ENCODE peak calls at places on chromosomes 4 and X, in five cellular contexts. One of them, this sample, is unnamed.

GRCh38 chr4:138312536-138312911 is 70.4 kb upstream of the SLC7A11 start:
- DNase-seq in activated T-helper 1 cell treated with anti-CD3 and anti-CD28 coated beads, Interleukin-2, amount 50 U/mL, for 16 hours: no peak
- DNase-seq in stimulated activated CD8-positive, alpha-beta memory T cell treated with anti-CD3 and anti-CD28 coated beads, Interleukin-15, amount 100 ng/mL, for 1 hour: no peak
- DNase-seq in MV-4-11: no peak
- DNase-seq in RPMI7951: no peak
- DNase-seq in this sample: no peak

GRCh38 chrX:111114806-111115205 is 18.8 kb downstream of the PAK3 start:
- DNase-seq in activated T-helper 1 cell treated with anti-CD3 and anti-CD28 coated beads, Interleukin-2, amount 50 U/mL, for 16 hours: no peak
- DNase-seq in stimulated activated CD8-positive, alpha-beta memory T cell treated with anti-CD3 and anti-CD28 coated beads, Interleukin-15, amount 100 ng/mL, for 1 hour: no peak
- DNase-seq in MV-4-11: no peak
- DNase-seq in RPMI7951: peak; percentile 42
- DNase-seq in this sample: no peak

GRCh38 chr4:173529505-173530325 is at the start of gene HAND2:
- DNase-seq in activated T-helper 1 cell treated with anti-CD3 and anti-CD28 coated beads, Interleukin-2, amount 50 U/mL, for 16 hours: no peak
- DNase-seq in stimulated activated CD8-positive, alpha-beta memory T cell treated with anti-CD3 and anti-CD28 coated beads, Interleukin-15, amount 100 ng/mL, for 1 hour: no peak
- DNase-seq in MV-4-11: no peak
- DNase-seq in RPMI7951: peak; percentile 67
- DNase-seq in this sample: no peak

GRCh38 chrX:1465261-1466231 is 12.8 kb upstream of the ASMTL start:
- DNase-seq in activated T-helper 1 cell treated with anti-CD3 and anti-CD28 coated beads, Interleukin-2, amount 50 U/mL, for 16 hours: no peak
- DNase-seq in stimulated activated CD8-positive, alpha-beta memory T cell treated with anti-CD3 and anti-CD28 coated beads, Interleukin-15, amount 100 ng/mL, for 1 hour: no peak
- DNase-seq in MV-4-11: no peak
- DNase-seq in RPMI7951: no peak
- DNase-seq in this sample: no peak

GRCh38 chrX:119468186-119468929 is at the start of gene SLC25A5:
- DNase-seq in activated T-helper 1 cell treated with anti-CD3 and anti-CD28 coated beads, Interleukin-2, amount 50 U/mL, for 16 hours: peak; percentile 71
- DNase-seq in stimulated activated CD8-positive, alpha-beta memory T cell treated with anti-CD3 and anti-CD28 coated beads, Interleukin-15, amount 100 ng/mL, for 1 hour: peak; percentile 53
- DNase-seq in MV-4-11: peak; percentile 76
- DNase-seq in RPMI7951: peak; percentile 77
- DNase-seq in this sample: no peak

GRCh38 chr4:184889683-184890082 is 63.9 kb upstream of the ACSL1 start:
- DNase-seq in activated T-helper 1 cell treated with anti-CD3 and anti-CD28 coated beads, Interleukin-2, amount 50 U/mL, for 16 hours: no peak
- DNase-seq in stimulated activated CD8-positive, alpha-beta memory T cell treated with anti-CD3 and anti-CD28 coated beads, Interleukin-15, amount 100 ng/mL, for 1 hour: no peak
- DNase-seq in MV-4-11: peak; percentile 75
- DNase-seq in RPMI7951: no peak
- DNase-seq in this sample: no peak

GRCh38 chrX:71095033-71095432 is 618 bp upstream of the FOXO4 start:
- DNase-seq in activated T-helper 1 cell treated with anti-CD3 and anti-CD28 coated beads, Interleukin-2, amount 50 U/mL, for 16 hours: no peak
- DNase-seq in stimulated activated CD8-positive, alpha-beta memory T cell treated with anti-CD3 and anti-CD28 coated beads, Interleukin-15, amount 100 ng/mL, for 1 hour: no peak
- DNase-seq in MV-4-11: no peak
- DNase-seq in RPMI7951: no peak
- DNase-seq in this sample: no peak

GRCh38 chr4:140004580-140005314 is 149.2 kb downstream of the MAML3 start:
- DNase-seq in activated T-helper 1 cell treated with anti-CD3 and anti-CD28 coated beads, Interleukin-2, amount 50 U/mL, for 16 hours: no peak
- DNase-seq in stimulated activated CD8-positive, alpha-beta memory T cell treated with anti-CD3 and anti-CD28 coated beads, Interleukin-15, amount 100 ng/mL, for 1 hour: no peak
- DNase-seq in MV-4-11: no peak
- DNase-seq in RPMI7951: no peak
- DNase-seq in this sample: no peak

GRCh38 chrX:103688949-103689348 is 2.5 kb upstream of the MORF4L2 start:
- DNase-seq in activated T-helper 1 cell treated with anti-CD3 and anti-CD28 coated beads, Interleukin-2, amount 50 U/mL, for 16 hours: no peak
- DNase-seq in stimulated activated CD8-positive, alpha-beta memory T cell treated with anti-CD3 and anti-CD28 coated beads, Interleukin-15, amount 100 ng/mL, for 1 hour: no peak
- DNase-seq in MV-4-11: peak; percentile 8
- DNase-seq in RPMI7951: peak; percentile 24
- DNase-seq in this sample: no peak

GRCh38 chr4:152719856-152720556 is 40.2 kb upstream of the TMEM154 start:
- DNase-seq in activated T-helper 1 cell treated with anti-CD3 and anti-CD28 coated beads, Interleukin-2, amount 50 U/mL, for 16 hours: no peak
- DNase-seq in stimulated activated CD8-positive, alpha-beta memory T cell treated with anti-CD3 and anti-CD28 coated beads, Interleukin-15, amount 100 ng/mL, for 1 hour: no peak
- DNase-seq in MV-4-11: no peak
- DNase-seq in RPMI7951: no peak
- DNase-seq in this sample: no peak

GRCh38 chrX:22063284-22063683 is 31.2 kb downstream of the PHEX start:
- DNase-seq in activated T-helper 1 cell treated with anti-CD3 and anti-CD28 coated beads, Interleukin-2, amount 50 U/mL, for 16 hours: no peak
- DNase-seq in stimulated activated CD8-positive, alpha-beta memory T cell treated with anti-CD3 and anti-CD28 coated beads, Interleukin-15, amount 100 ng/mL, for 1 hour: no peak
- DNase-seq in MV-4-11: peak; percentile 51
- DNase-seq in RPMI7951: peak; percentile 63
- DNase-seq in this sample: no peak

GRCh38 chr4:8730681-8731080 is 138.1 kb downstream of the CPZ start:
- DNase-seq in activated T-helper 1 cell treated with anti-CD3 and anti-CD28 coated beads, Interleukin-2, amount 50 U/mL, for 16 hours: no peak
- DNase-seq in stimulated activated CD8-positive, alpha-beta memory T cell treated with anti-CD3 and anti-CD28 coated beads, Interleukin-15, amount 100 ng/mL, for 1 hour: no peak
- DNase-seq in MV-4-11: no peak
- DNase-seq in RPMI7951: no peak
- DNase-seq in this sample: no peak

GRCh38 chr4:166252487-166253402 is 379.7 kb downstream of the TLL1 start:
- DNase-seq in activated T-helper 1 cell treated with anti-CD3 and anti-CD28 coated beads, Interleukin-2, amount 50 U/mL, for 16 hours: no peak
- DNase-seq in stimulated activated CD8-positive, alpha-beta memory T cell treated with anti-CD3 and anti-CD28 coated beads, Interleukin-15, amount 100 ng/mL, for 1 hour: no peak
- DNase-seq in MV-4-11: no peak
- DNase-seq in RPMI7951: peak; percentile 56
- DNase-seq in this sample: peak; percentile 20

GRCh38 chrX:55135171-55135570 is 46.4 kb downstream of the PAGE2 start:
- DNase-seq in activated T-helper 1 cell treated with anti-CD3 and anti-CD28 coated beads, Interleukin-2, amount 50 U/mL, for 16 hours: no peak
- DNase-seq in stimulated activated CD8-positive, alpha-beta memory T cell treated with anti-CD3 and anti-CD28 coated beads, Interleukin-15, amount 100 ng/mL, for 1 hour: peak; percentile 1
- DNase-seq in MV-4-11: no peak
- DNase-seq in RPMI7951: peak; percentile 49
- DNase-seq in this sample: no peak

GRCh38 chr4:8915201-8916200 is 43.9 kb upstream of the HMX1 start:
- DNase-seq in activated T-helper 1 cell treated with anti-CD3 and anti-CD28 coated beads, Interleukin-2, amount 50 U/mL, for 16 hours: no peak
- DNase-seq in stimulated activated CD8-positive, alpha-beta memory T cell treated with anti-CD3 and anti-CD28 coated beads, Interleukin-15, amount 100 ng/mL, for 1 hour: no peak
- DNase-seq in MV-4-11: no peak
- DNase-seq in RPMI7951: no peak
- DNase-seq in this sample: no peak

GRCh38 chr4:38310446-38311043 is 350.3 kb downstream of the PTTG2 start:
- DNase-seq in activated T-helper 1 cell treated with anti-CD3 and anti-CD28 coated beads, Interleukin-2, amount 50 U/mL, for 16 hours: peak; percentile 59
- DNase-seq in stimulated activated CD8-positive, alpha-beta memory T cell treated with anti-CD3 and anti-CD28 coated beads, Interleukin-15, amount 100 ng/mL, for 1 hour: peak; percentile 37
- DNase-seq in MV-4-11: peak; percentile 43
- DNase-seq in RPMI7951: peak; percentile 74
- DNase-seq in this sample: no peak

GRCh38 chr4:17066241-17066640 is 167.8 kb upstream of the LDB2 start:
- DNase-seq in activated T-helper 1 cell treated with anti-CD3 and anti-CD28 coated beads, Interleukin-2, amount 50 U/mL, for 16 hours: no peak
- DNase-seq in stimulated activated CD8-positive, alpha-beta memory T cell treated with anti-CD3 and anti-CD28 coated beads, Interleukin-15, amount 100 ng/mL, for 1 hour: no peak
- DNase-seq in MV-4-11: no peak
- DNase-seq in RPMI7951: peak; percentile 42
- DNase-seq in this sample: no peak

GRCh38 chr4:47198791-47199190 is 167.4 kb downstream of the GABRB1 start:
- DNase-seq in activated T-helper 1 cell treated with anti-CD3 and anti-CD28 coated beads, Interleukin-2, amount 50 U/mL, for 16 hours: no peak
- DNase-seq in stimulated activated CD8-positive, alpha-beta memory T cell treated with anti-CD3 and anti-CD28 coated beads, Interleukin-15, amount 100 ng/mL, for 1 hour: no peak
- DNase-seq in MV-4-11: no peak
- DNase-seq in RPMI7951: no peak
- DNase-seq in this sample: no peak

GRCh38 chr4:138199568-138200235 is 42.4 kb downstream of the SLC7A11 start:
- DNase-seq in activated T-helper 1 cell treated with anti-CD3 and anti-CD28 coated beads, Interleukin-2, amount 50 U/mL, for 16 hours: no peak
- DNase-seq in stimulated activated CD8-positive, alpha-beta memory T cell treated with anti-CD3 and anti-CD28 coated beads, Interleukin-15, amount 100 ng/mL, for 1 hour: no peak
- DNase-seq in MV-4-11: no peak
- DNase-seq in RPMI7951: no peak
- DNase-seq in this sample: no peak

GRCh38 chr4:83110222-83110945 is 4.1 kb downstream of the PLAC8 start:
- DNase-seq in activated T-helper 1 cell treated with anti-CD3 and anti-CD28 coated beads, Interleukin-2, amount 50 U/mL, for 16 hours: peak; percentile 78
- DNase-seq in stimulated activated CD8-positive, alpha-beta memory T cell treated with anti-CD3 and anti-CD28 coated beads, Interleukin-15, amount 100 ng/mL, for 1 hour: peak; percentile 83
- DNase-seq in MV-4-11: peak; percentile 85
- DNase-seq in RPMI7951: peak; percentile 76
- DNase-seq in this sample: peak; percentile 44

GRCh38 chr4:17315459-17315858 is 196.4 kb downstream of the QDPR start:
- DNase-seq in activated T-helper 1 cell treated with anti-CD3 and anti-CD28 coated beads, Interleukin-2, amount 50 U/mL, for 16 hours: no peak
- DNase-seq in stimulated activated CD8-positive, alpha-beta memory T cell treated with anti-CD3 and anti-CD28 coated beads, Interleukin-15, amount 100 ng/mL, for 1 hour: no peak
- DNase-seq in MV-4-11: no peak
- DNase-seq in RPMI7951: no peak
- DNase-seq in this sample: no peak

GRCh38 chr4:98447648-98448047 is 186.5 kb downstream of the RAP1GDS1 start:
- DNase-seq in activated T-helper 1 cell treated with anti-CD3 and anti-CD28 coated beads, Interleukin-2, amount 50 U/mL, for 16 hours: no peak
- DNase-seq in stimulated activated CD8-positive, alpha-beta memory T cell treated with anti-CD3 and anti-CD28 coated beads, Interleukin-15, amount 100 ng/mL, for 1 hour: no peak
- DNase-seq in MV-4-11: no peak
- DNase-seq in RPMI7951: no peak
- DNase-seq in this sample: no peak

GRCh38 chr4:156102411-156102810 is 148.7 kb upstream of the CTSO start:
- DNase-seq in activated T-helper 1 cell treated with anti-CD3 and anti-CD28 coated beads, Interleukin-2, amount 50 U/mL, for 16 hours: no peak
- DNase-seq in stimulated activated CD8-positive, alpha-beta memory T cell treated with anti-CD3 and anti-CD28 coated beads, Interleukin-15, amount 100 ng/mL, for 1 hour: no peak
- DNase-seq in MV-4-11: no peak
- DNase-seq in RPMI7951: no peak
- DNase-seq in this sample: no peak

GRCh38 chrX:72349190-72349589 is 43.5 kb upstream of the CITED1 start:
- DNase-seq in activated T-helper 1 cell treated with anti-CD3 and anti-CD28 coated beads, Interleukin-2, amount 50 U/mL, for 16 hours: no peak
- DNase-seq in stimulated activated CD8-positive, alpha-beta memory T cell treated with anti-CD3 and anti-CD28 coated beads, Interleukin-15, amount 100 ng/mL, for 1 hour: no peak
- DNase-seq in MV-4-11: no peak
- DNase-seq in RPMI7951: peak; percentile 29
- DNase-seq in this sample: no peak

GRCh38 chr4:7426525-7427171 is 8.1 kb downstream of the PSAPL1 start:
- DNase-seq in activated T-helper 1 cell treated with anti-CD3 and anti-CD28 coated beads, Interleukin-2, amount 50 U/mL, for 16 hours: no peak
- DNase-seq in stimulated activated CD8-positive, alpha-beta memory T cell treated with anti-CD3 and anti-CD28 coated beads, Interleukin-15, amount 100 ng/mL, for 1 hour: no peak
- DNase-seq in MV-4-11: no peak
- DNase-seq in RPMI7951: no peak
- DNase-seq in this sample: no peak

GRCh38 chr4:170090667-170091052 is 904 bp upstream of the AADAT start:
- DNase-seq in activated T-helper 1 cell treated with anti-CD3 and anti-CD28 coated beads, Interleukin-2, amount 50 U/mL, for 16 hours: no peak
- DNase-seq in stimulated activated CD8-positive, alpha-beta memory T cell treated with anti-CD3 and anti-CD28 coated beads, Interleukin-15, amount 100 ng/mL, for 1 hour: no peak
- DNase-seq in MV-4-11: no peak
- DNase-seq in RPMI7951: peak; percentile 10
- DNase-seq in this sample: no peak

GRCh38 chr4:176099314-176099713 is 33.7 kb downstream of the WDR17 start:
- DNase-seq in activated T-helper 1 cell treated with anti-CD3 and anti-CD28 coated beads, Interleukin-2, amount 50 U/mL, for 16 hours: no peak
- DNase-seq in stimulated activated CD8-positive, alpha-beta memory T cell treated with anti-CD3 and anti-CD28 coated beads, Interleukin-15, amount 100 ng/mL, for 1 hour: no peak
- DNase-seq in MV-4-11: no peak
- DNase-seq in RPMI7951: no peak
- DNase-seq in this sample: no peak

GRCh38 chr4:141447761-141448160 is 188.6 kb upstream of the IL15 start:
- DNase-seq in activated T-helper 1 cell treated with anti-CD3 and anti-CD28 coated beads, Interleukin-2, amount 50 U/mL, for 16 hours: no peak
- DNase-seq in stimulated activated CD8-positive, alpha-beta memory T cell treated with anti-CD3 and anti-CD28 coated beads, Interleukin-15, amount 100 ng/mL, for 1 hour: no peak
- DNase-seq in MV-4-11: no peak
- DNase-seq in RPMI7951: no peak
- DNase-seq in this sample: no peak

GRCh38 chr4:8594097-8595038 is 1.8 kb downstream of the CPZ start:
- DNase-seq in activated T-helper 1 cell treated with anti-CD3 and anti-CD28 coated beads, Interleukin-2, amount 50 U/mL, for 16 hours: no peak
- DNase-seq in stimulated activated CD8-positive, alpha-beta memory T cell treated with anti-CD3 and anti-CD28 coated beads, Interleukin-15, amount 100 ng/mL, for 1 hour: no peak
- DNase-seq in MV-4-11: peak; percentile 33
- DNase-seq in RPMI7951: peak; percentile 68
- DNase-seq in this sample: peak; percentile 33

GRCh38 chrX:9578083-9578779 is 113.4 kb downstream of the TBL1X start:
- DNase-seq in activated T-helper 1 cell treated with anti-CD3 and anti-CD28 coated beads, Interleukin-2, amount 50 U/mL, for 16 hours: no peak
- DNase-seq in stimulated activated CD8-positive, alpha-beta memory T cell treated with anti-CD3 and anti-CD28 coated beads, Interleukin-15, amount 100 ng/mL, for 1 hour: no peak
- DNase-seq in MV-4-11: no peak
- DNase-seq in RPMI7951: no peak
- DNase-seq in this sample: no peak

GRCh38 chr4:174119051-174119450 is 164.4 kb downstream of the FBXO8 start:
- DNase-seq in activated T-helper 1 cell treated with anti-CD3 and anti-CD28 coated beads, Interleukin-2, amount 50 U/mL, for 16 hours: no peak
- DNase-seq in stimulated activated CD8-positive, alpha-beta memory T cell treated with anti-CD3 and anti-CD28 coated beads, Interleukin-15, amount 100 ng/mL, for 1 hour: no peak
- DNase-seq in MV-4-11: peak; percentile 68
- DNase-seq in RPMI7951: peak; percentile 73
- DNase-seq in this sample: no peak

GRCh38 chr4:11912886-11913285 is 484.2 kb upstream of the HS3ST1 start:
- DNase-seq in activated T-helper 1 cell treated with anti-CD3 and anti-CD28 coated beads, Interleukin-2, amount 50 U/mL, for 16 hours: no peak
- DNase-seq in stimulated activated CD8-positive, alpha-beta memory T cell treated with anti-CD3 and anti-CD28 coated beads, Interleukin-15, amount 100 ng/mL, for 1 hour: no peak
- DNase-seq in MV-4-11: no peak
- DNase-seq in RPMI7951: peak; percentile 18
- DNase-seq in this sample: no peak

GRCh38 chr4:1843852-1844251 is 12.1 kb downstream of the LETM1 start:
- DNase-seq in activated T-helper 1 cell treated with anti-CD3 and anti-CD28 coated beads, Interleukin-2, amount 50 U/mL, for 16 hours: no peak
- DNase-seq in stimulated activated CD8-positive, alpha-beta memory T cell treated with anti-CD3 and anti-CD28 coated beads, Interleukin-15, amount 100 ng/mL, for 1 hour: no peak
- DNase-seq in MV-4-11: no peak
- DNase-seq in RPMI7951: no peak
- DNase-seq in this sample: no peak